ENCODE peak calls at places on chromosomes 11 and 22, in four cellular contexts. R is GF-D8, Y is posterior cingulate gyrus, V is A549. U is an unnamed sample.

GRCh38 chr11:66408488-66409214 is 12.2 kb upstream of the NPAS4 start:
- DNase-seq in R (peak), Y (peak), V (peak), U (peak)

GRCh38 chr11:2515401-2516275 is 70.8 kb downstream of the KCNQ1 start:
- DNase-seq in R (no peak), Y (peak), V (no peak), U (peak)

GRCh38 chr11:110982214-110982613 is 263.3 kb upstream of the POU2AF2 start:
- DNase-seq in R (no peak), Y (no peak), V (no peak), U (no peak)

GRCh38 chr22:29469755-29470154 is 10.3 kb upstream of the NEFH start:
- DNase-seq in R (no peak), Y (no peak), V (no peak), U (no peak)

GRCh38 chr22:30883586-30884145 is 84.9 kb downstream of the MORC2 start:
- DNase-seq in R (no peak), Y (peak), V (no peak), U (no peak)

GRCh38 chr11:128492903-128493569 is 94.3 kb downstream of the ETS1 start:
- DNase-seq in R (no peak), Y (no peak), V (no peak), U (no peak)

GRCh38 chr22:48959496-48959895 is 868.2 kb downstream of the BRD1 start:
- DNase-seq in R (no peak), Y (peak), V (no peak), U (peak)

GRCh38 chr11:70768346-70769095 is 370.2 kb downstream of the CTTN start:
- DNase-seq in R (no peak), Y (no peak), V (no peak), U (peak)

GRCh38 chr11:35584321-35584720 is 33.9 kb upstream of the FJX1 start:
- DNase-seq in R (no peak), Y (no peak), V (no peak), U (no peak)

GRCh38 chr11:32118025-32118974 is 27.4 kb downstream of the RCN1 start:
- DNase-seq in R (no peak), Y (no peak), V (peak), U (no peak)

GRCh38 chr11:64723117-64723906 is at the start of gene NRXN2:
- DNase-seq in R (no peak), Y (peak), V (peak), U (peak)

GRCh38 chr11:69498614-69499175 is 17.2 kb downstream of the LINC01488 start:
- DNase-seq in R (no peak), Y (no peak), V (no peak), U (peak)

GRCh38 chr11:9206496-9206895 is 58.7 kb downstream of the DENND5A start:
- DNase-seq in R (no peak), Y (no peak), V (no peak), U (no peak)

GRCh38 chr11:92332986-92333385 is 108.4 kb downstream of the FAT3 start:
- DNase-seq in R (no peak), Y (no peak), V (no peak), U (no peak)

GRCh38 chr11:19196458-19196857 is 5.3 kb downstream of the CSRP3 start:
- DNase-seq in R (no peak), Y (no peak), V (peak), U (no peak)

U was measured in chondrocyte.